ENCODE peak calls at places on chromosomes 11 and 22, in eight cellular contexts. One of them, this sample, is unnamed.

GRCh38 chr11:13668957-13669521 is 571 bp downstream of the FAR1 start:
- DNase-seq in WTC11: no peak
- DNase-seq in nephron progenitor cell: peak
- DNase-seq in RWPE1: peak
- DNase-seq in cardiac muscle cell: peak
- DNase-seq in HFF-Myc: no peak
- DNase-seq in tibial nerve: no peak
- DNase-seq in HFFc6: peak
- DNase-seq in this sample: peak

GRCh38 chr22:42439821-42440674 is 7.8 kb upstream of the NFAM1 start:
- DNase-seq in WTC11: no peak
- DNase-seq in nephron progenitor cell: no peak
- DNase-seq in RWPE1: no peak
- DNase-seq in cardiac muscle cell: peak
- DNase-seq in HFF-Myc: no peak
- DNase-seq in tibial nerve: no peak
- DNase-seq in HFFc6: no peak
- DNase-seq in this sample: no peak

GRCh38 chr11:68890490-68891231 is 13.0 kb downstream of the MRPL21 start:
- DNase-seq in WTC11: no peak
- DNase-seq in nephron progenitor cell: no peak
- DNase-seq in RWPE1: no peak
- DNase-seq in cardiac muscle cell: peak
- DNase-seq in HFF-Myc: peak
- DNase-seq in tibial nerve: peak
- DNase-seq in HFFc6: peak
- DNase-seq in this sample: no peak

GRCh38 chr11:12110201-12110713 is at the start of gene MICAL2:
- DNase-seq in WTC11: peak
- DNase-seq in nephron progenitor cell: peak
- DNase-seq in RWPE1: peak
- DNase-seq in cardiac muscle cell: peak
- DNase-seq in HFF-Myc: peak
- DNase-seq in tibial nerve: peak
- DNase-seq in HFFc6: peak
- DNase-seq in this sample: peak

GRCh38 chr11:120391297-120391696 is 55.1 kb downstream of the ARHGEF12 start:
- DNase-seq in WTC11: no peak
- DNase-seq in nephron progenitor cell: no peak
- DNase-seq in RWPE1: no peak
- DNase-seq in cardiac muscle cell: peak
- DNase-seq in HFF-Myc: no peak
- DNase-seq in tibial nerve: no peak
- DNase-seq in HFFc6: no peak
- DNase-seq in this sample: no peak

GRCh38 chr11:61888043-61888442 is 3.3 kb downstream of the FADS3 start:
- DNase-seq in WTC11: no peak
- DNase-seq in nephron progenitor cell: no peak
- DNase-seq in RWPE1: peak
- DNase-seq in cardiac muscle cell: peak
- DNase-seq in HFF-Myc: no peak
- DNase-seq in tibial nerve: peak
- DNase-seq in HFFc6: peak
- DNase-seq in this sample: no peak

GRCh38 chr11:61714916-61715315 is 34.7 kb downstream of the DAGLA start:
- DNase-seq in WTC11: no peak
- DNase-seq in nephron progenitor cell: no peak
- DNase-seq in RWPE1: no peak
- DNase-seq in cardiac muscle cell: no peak
- DNase-seq in HFF-Myc: no peak
- DNase-seq in tibial nerve: no peak
- DNase-seq in HFFc6: no peak
- DNase-seq in this sample: no peak

GRCh38 chr11:66686801-66687750 is 9.4 kb upstream of the RBM4B start:
- DNase-seq in WTC11: no peak
- DNase-seq in nephron progenitor cell: no peak
- DNase-seq in RWPE1: peak
- DNase-seq in cardiac muscle cell: no peak
- DNase-seq in HFF-Myc: no peak
- DNase-seq in tibial nerve: no peak
- DNase-seq in HFFc6: no peak
- DNase-seq in this sample: no peak

GRCh38 chr11:32893091-32893946 is 708 bp downstream of the QSER1 start:
- DNase-seq in WTC11: peak
- DNase-seq in nephron progenitor cell: peak
- DNase-seq in RWPE1: peak
- DNase-seq in cardiac muscle cell: peak
- DNase-seq in HFF-Myc: no peak
- DNase-seq in tibial nerve: peak
- DNase-seq in HFFc6: no peak
- DNase-seq in this sample: peak

GRCh38 chr11:34481307-34481706 is 32.3 kb downstream of the ELF5 start:
- DNase-seq in WTC11: no peak
- DNase-seq in nephron progenitor cell: no peak
- DNase-seq in RWPE1: no peak
- DNase-seq in cardiac muscle cell: no peak
- DNase-seq in HFF-Myc: no peak
- DNase-seq in tibial nerve: no peak
- DNase-seq in HFFc6: no peak
- DNase-seq in this sample: no peak

DNA sequence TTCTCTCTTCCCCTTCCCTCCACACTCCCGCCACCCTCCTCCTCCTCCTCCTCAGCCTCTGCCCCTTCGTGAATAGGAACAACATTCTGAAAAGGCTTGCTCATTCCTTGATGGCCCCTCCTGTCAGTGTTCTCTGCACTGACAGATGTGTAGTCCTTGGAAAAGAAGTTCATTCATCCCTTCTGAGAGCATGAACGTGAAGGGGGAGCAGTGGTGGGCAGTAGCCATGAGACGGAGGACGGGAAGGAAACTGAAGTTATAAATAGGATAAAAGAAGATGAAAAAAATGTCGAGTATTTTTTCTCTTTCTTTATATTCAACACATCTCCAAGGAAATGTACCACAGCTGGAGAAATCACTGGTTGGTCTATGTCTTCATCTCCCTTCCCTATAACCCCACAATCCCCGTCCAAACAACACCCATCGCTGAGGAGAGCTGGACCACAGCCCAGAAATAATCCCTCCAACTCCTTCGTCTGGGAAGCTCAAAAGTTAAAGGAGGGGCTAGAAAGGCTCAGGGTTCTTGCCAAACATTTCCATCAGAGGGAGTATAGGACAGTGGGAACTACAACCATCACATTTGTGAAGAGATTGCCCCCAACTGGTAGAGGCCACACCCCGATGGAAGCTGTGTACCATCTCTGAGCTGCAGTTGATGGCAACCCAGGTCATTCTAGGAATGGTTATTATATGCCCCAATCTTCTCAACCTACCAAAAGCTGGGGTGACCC is 33.5 kb downstream of the ETS1 start:
- DNase-seq in WTC11: no peak
- DNase-seq in nephron progenitor cell: no peak
- DNase-seq in RWPE1: no peak
- DNase-seq in cardiac muscle cell: peak
- DNase-seq in HFF-Myc: no peak
- DNase-seq in tibial nerve: no peak
- DNase-seq in HFFc6: peak
- DNase-seq in this sample: no peak
- TF ChIP-seq CTCF in WTC11: no peak
- TF ChIP-seq CTCF in nephron progenitor cell: no peak
- TF ChIP-seq CTCF in RWPE1: no peak
- TF ChIP-seq CTCF in cardiac muscle cell: peak
- TF ChIP-seq CTCF in HFF-Myc: peak
- TF ChIP-seq CTCF in tibial nerve: no peak
- TF ChIP-seq CTCF in HFFc6: peak
- TF ChIP-seq CTCF in this sample: no peak

DNA sequence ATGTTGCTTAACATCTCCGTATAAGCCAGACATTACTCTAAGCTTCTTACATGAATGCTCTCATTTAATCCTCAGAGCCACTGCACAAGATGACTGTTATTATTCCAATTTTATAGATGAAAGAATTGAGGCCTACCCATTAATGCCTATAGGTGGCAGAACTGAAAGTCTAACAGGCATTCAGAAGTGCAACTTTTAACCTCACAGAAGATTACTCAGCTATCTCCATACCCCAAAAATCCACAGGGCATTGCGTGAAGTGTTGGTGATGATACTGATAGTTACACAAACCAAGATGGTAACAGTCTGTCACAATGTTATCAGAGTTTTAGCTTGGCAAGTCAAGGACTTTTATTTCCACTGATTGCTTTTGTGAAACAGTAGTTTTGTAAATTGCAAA is 130.5 kb downstream of the ARHGAP42 start:
- DNase-seq in WTC11: no peak
- DNase-seq in nephron progenitor cell: no peak
- DNase-seq in RWPE1: no peak
- DNase-seq in cardiac muscle cell: no peak
- DNase-seq in HFF-Myc: no peak
- DNase-seq in tibial nerve: no peak
- DNase-seq in HFFc6: no peak
- DNase-seq in this sample: no peak
- TF ChIP-seq CTCF in WTC11: no peak
- TF ChIP-seq CTCF in nephron progenitor cell: no peak
- TF ChIP-seq CTCF in RWPE1: no peak
- TF ChIP-seq CTCF in cardiac muscle cell: no peak
- TF ChIP-seq CTCF in HFF-Myc: no peak
- TF ChIP-seq CTCF in tibial nerve: no peak
- TF ChIP-seq CTCF in HFFc6: peak
- TF ChIP-seq CTCF in this sample: no peak

GRCh38 chr11:67697846-67698245 is 23.4 kb upstream of the ALDH3B2 start:
- DNase-seq in WTC11: no peak
- DNase-seq in nephron progenitor cell: no peak
- DNase-seq in RWPE1: no peak
- DNase-seq in cardiac muscle cell: no peak
- DNase-seq in HFF-Myc: no peak
- DNase-seq in tibial nerve: no peak
- DNase-seq in HFFc6: no peak
- DNase-seq in this sample: no peak

GRCh38 chr11:67699521-67699920 is 25.1 kb upstream of the ALDH3B2 start:
- DNase-seq in WTC11: no peak
- DNase-seq in nephron progenitor cell: no peak
- DNase-seq in RWPE1: peak
- DNase-seq in cardiac muscle cell: peak
- DNase-seq in HFF-Myc: no peak
- DNase-seq in tibial nerve: no peak
- DNase-seq in HFFc6: peak
- DNase-seq in this sample: no peak

GRCh38 chr11:67700141-67700540 is 25.7 kb upstream of the ALDH3B2 start:
- DNase-seq in WTC11: peak
- DNase-seq in nephron progenitor cell: no peak
- DNase-seq in RWPE1: no peak
- DNase-seq in cardiac muscle cell: no peak
- DNase-seq in HFF-Myc: no peak
- DNase-seq in tibial nerve: no peak
- DNase-seq in HFFc6: no peak
- DNase-seq in this sample: no peak

GRCh38 chr11:67696998-67697397 is 22.6 kb upstream of the ALDH3B2 start:
- DNase-seq in WTC11: no peak
- DNase-seq in nephron progenitor cell: no peak
- DNase-seq in RWPE1: no peak
- DNase-seq in cardiac muscle cell: no peak
- DNase-seq in HFF-Myc: no peak
- DNase-seq in tibial nerve: no peak
- DNase-seq in HFFc6: no peak
- DNase-seq in this sample: no peak

DNA sequence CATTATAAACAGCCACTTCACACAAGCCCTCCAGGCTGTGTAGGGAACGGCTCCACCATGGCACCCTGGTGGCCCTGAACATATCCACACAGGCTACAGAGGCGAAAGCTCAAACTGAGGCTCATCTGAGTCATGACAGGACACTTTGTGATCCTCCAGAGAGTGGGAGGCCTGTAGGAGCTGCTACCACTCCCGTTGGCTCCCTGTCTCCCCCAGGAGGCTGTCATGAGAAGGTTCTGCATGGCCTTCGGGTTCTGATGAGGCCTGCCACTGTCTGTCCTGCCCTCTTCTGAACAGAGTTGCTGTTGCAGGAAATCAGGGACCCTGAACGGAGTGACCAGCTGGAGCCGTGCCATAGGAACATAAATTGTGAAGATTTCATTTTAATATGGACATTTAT is 23.8 kb upstream of the ALDH3B2 start:
- DNase-seq in WTC11: no peak
- DNase-seq in nephron progenitor cell: no peak
- DNase-seq in RWPE1: no peak
- DNase-seq in cardiac muscle cell: no peak
- DNase-seq in HFF-Myc: peak
- DNase-seq in tibial nerve: no peak
- DNase-seq in HFFc6: peak
- DNase-seq in this sample: no peak
- TF ChIP-seq CTCF in WTC11: no peak
- TF ChIP-seq CTCF in nephron progenitor cell: no peak
- TF ChIP-seq CTCF in RWPE1: no peak
- TF ChIP-seq CTCF in cardiac muscle cell: no peak
- TF ChIP-seq CTCF in HFF-Myc: peak
- TF ChIP-seq CTCF in tibial nerve: no peak
- TF ChIP-seq CTCF in HFFc6: peak
- TF ChIP-seq CTCF in this sample: no peak

GRCh38 chr11:46125284-46125683 is 4.0 kb upstream of the PHF21A start:
- DNase-seq in WTC11: no peak
- DNase-seq in nephron progenitor cell: no peak
- DNase-seq in RWPE1: no peak
- DNase-seq in cardiac muscle cell: no peak
- DNase-seq in HFF-Myc: no peak
- DNase-seq in tibial nerve: no peak
- DNase-seq in HFFc6: no peak
- DNase-seq in this sample: no peak

GRCh38 chr11:46122955-46123354 is 1.7 kb upstream of the PHF21A start:
- DNase-seq in WTC11: no peak
- DNase-seq in nephron progenitor cell: no peak
- DNase-seq in RWPE1: no peak
- DNase-seq in cardiac muscle cell: peak
- DNase-seq in HFF-Myc: no peak
- DNase-seq in tibial nerve: no peak
- DNase-seq in HFFc6: peak
- DNase-seq in this sample: no peak

GRCh38 chr11:46130286-46130937 is 9.2 kb upstream of the PHF21A start:
- DNase-seq in WTC11: no peak
- DNase-seq in nephron progenitor cell: no peak
- DNase-seq in RWPE1: no peak
- DNase-seq in cardiac muscle cell: no peak
- DNase-seq in HFF-Myc: no peak
- DNase-seq in tibial nerve: no peak
- DNase-seq in HFFc6: no peak
- DNase-seq in this sample: no peak

GRCh38 chr11:46129133-46129532 is 7.9 kb upstream of the PHF21A start:
- DNase-seq in WTC11: no peak
- DNase-seq in nephron progenitor cell: no peak
- DNase-seq in RWPE1: no peak
- DNase-seq in cardiac muscle cell: no peak
- DNase-seq in HFF-Myc: no peak
- DNase-seq in tibial nerve: no peak
- DNase-seq in HFFc6: no peak
- DNase-seq in this sample: no peak

DNA sequence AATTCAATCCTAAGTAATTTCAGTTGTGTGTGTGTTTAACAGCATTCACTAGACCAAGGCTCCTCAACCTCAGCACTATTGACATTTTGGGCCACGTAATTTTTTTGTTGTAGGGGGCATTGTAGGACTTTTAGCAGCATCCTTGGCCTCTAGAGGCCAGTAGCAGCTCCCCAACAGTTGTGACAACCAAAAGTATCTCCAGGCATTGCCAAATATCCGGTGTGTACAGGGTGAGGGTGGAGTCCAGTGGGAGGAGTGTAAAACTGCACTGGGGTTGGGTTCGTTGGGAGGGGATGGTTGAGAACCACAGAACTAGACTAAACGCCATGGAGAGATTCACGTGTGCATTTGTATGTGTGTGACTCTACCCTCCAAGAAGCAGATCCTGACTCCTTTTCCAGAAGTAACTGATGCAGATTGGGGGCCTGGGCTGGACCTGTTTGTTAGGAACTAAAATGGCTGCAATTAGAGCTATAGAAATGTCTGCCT is 5.9 kb upstream of the PHF21A start:
- DNase-seq in WTC11: no peak
- DNase-seq in nephron progenitor cell: no peak
- DNase-seq in RWPE1: peak
- DNase-seq in cardiac muscle cell: peak
- DNase-seq in HFF-Myc: peak
- DNase-seq in tibial nerve: no peak
- DNase-seq in HFFc6: peak
- DNase-seq in this sample: no peak
- TF ChIP-seq CTCF in WTC11: no peak
- TF ChIP-seq CTCF in nephron progenitor cell: no peak
- TF ChIP-seq CTCF in RWPE1: peak
- TF ChIP-seq CTCF in cardiac muscle cell: peak
- TF ChIP-seq CTCF in HFF-Myc: peak
- TF ChIP-seq CTCF in tibial nerve: no peak
- TF ChIP-seq CTCF in HFFc6: peak
- TF ChIP-seq CTCF in this sample: no peak

This sample was measured in progenitor cell of endocrine pancreas.